ENCODE peak calls at places on chromosomes 16 and 17, in nine cellular contexts. O is left ventricle myocardium inferior, Z is aorta, X is heart left ventricle, S is esophagus squamous epithelium, H is mucosa of descending colon, K is Caco-2, M is Karpas-422, T is OCI-LY7. I is an unnamed sample.

GRCh38 chr17:34283571-34283970 is 2.0 kb upstream of the CCL11 start:
- DNase-seq in Z (no peak), T (no peak), H (no peak), X (no peak), M (no peak), S (no peak), O (no peak), K (no peak), I (no peak)

GRCh38 chr17:57294075-57294474 is 37.8 kb downstream of the MSI2 start:
- DNase-seq in X (no peak), S (no peak), Z (no peak), T (no peak), O (no peak), K (no peak), H (no peak), M (no peak), I (no peak)

GRCh38 chr16:5523794-5524193 is 426.2 kb upstream of the EEF2KMT start:
- DNase-seq in T (no peak), K (no peak), H (no peak), Z (no peak), M (no peak), X (no peak), O (no peak), S (no peak), I (no peak)

GRCh38 chr17:75268931-75269330 is 2.1 kb downstream of the MIF4GD start:
- DNase-seq in O (no peak), K (no peak), Z (no peak), X (no peak), H (no peak), S (no peak), T (no peak), M (peak; percentile 46), I (no peak)

GRCh38 chr17:50785942-50786570 is 18.7 kb upstream of the ANKRD40CL start:
- DNase-seq in Z (no peak), T (no peak), O (no peak), S (no peak), H (peak; percentile 40), X (no peak), K (no peak), M (no peak), I (no peak)

GRCh38 chr17:76493505-76494167 is 7.6 kb downstream of the RHBDF2 start:
- DNase-seq in Z (no peak), T (peak; percentile 52), K (no peak), M (no peak), X (no peak), H (no peak), O (no peak), S (no peak), I (no peak)

GRCh38 chr16:12900599-12901203 is 697 bp upstream of the SHISA9 start:
- DNase-seq in Z (no peak), H (no peak), K (no peak), M (no peak), O (no peak), X (no peak), S (no peak), T (no peak), I (no peak)

GRCh38 chr16:66996324-66996982 is 8.1 kb downstream of the CES4A start:
- DNase-seq in X (no peak), S (no peak), Z (peak; percentile 58), K (no peak), M (no peak), T (no peak), O (peak; percentile 29), H (no peak), I (peak; percentile 51)

GRCh38 chr17:20284018-20284417 is 183.3 kb downstream of the LGALS9B start:
- DNase-seq in O (no peak), T (no peak), Z (no peak), M (no peak), H (no peak), S (no peak), X (no peak), K (no peak), I (no peak)

GRCh38 chr16:86070511-86070910 is 171.5 kb downstream of the IRF8 start:
- DNase-seq in X (no peak), Z (no peak), K (no peak), O (no peak), M (no peak), H (no peak), T (no peak), S (no peak), I (no peak)

GRCh38 chr17:15123593-15124590 is 141.2 kb downstream of the PMP22 start:
- DNase-seq in M (no peak), H (no peak), O (no peak), X (no peak), K (no peak), S (no peak), T (no peak), Z (no peak), I (no peak)

GRCh38 chr17:75874323-75875181 is 3.8 kb downstream of the TRIM47 start:
- DNase-seq in T (no peak), O (no peak), H (no peak), X (no peak), K (no peak), Z (peak; percentile 44), M (no peak), S (no peak), I (no peak)

GRCh38 chr17:71378036-71378435 is 742.8 kb upstream of the SOX9 start:
- DNase-seq in M (no peak), O (no peak), T (no peak), H (no peak), K (no peak), S (no peak), X (no peak), Z (no peak), I (no peak)

GRCh38 chr16:29126621-29127020 is 141.8 kb downstream of the LAT start:
- DNase-seq in M (no peak), Z (no peak), X (no peak), T (no peak), S (no peak), K (no peak), O (no peak), H (no peak), I (no peak)

GRCh38 chr17:78305801-78306200 is 54.1 kb downstream of the SOCS3 start:
- DNase-seq in K (no peak), S (no peak), M (peak; percentile 36), Z (no peak), H (no peak), X (no peak), T (no peak), O (no peak), I (no peak)

GRCh38 chr17:80612997-80613731 is 68.5 kb downstream of the RPTOR start:
- DNase-seq in X (no peak), K (no peak), H (no peak), Z (no peak), S (no peak), T (peak; percentile 58), O (no peak), M (no peak), I (no peak)

GRCh38 chr17:82787081-82787848 is 35.4 kb downstream of the TBCD start:
- DNase-seq in H (no peak), X (no peak), Z (no peak), S (no peak), M (no peak), T (peak; percentile 97), O (no peak), K (no peak), I (peak; percentile 69)

GRCh38 chr16:52825882-52826281 is 226.8 kb downstream of the CHD9NB start:
- DNase-seq in X (no peak), H (no peak), T (no peak), Z (no peak), S (no peak), K (no peak), O (no peak), M (no peak), I (no peak)

GRCh38 chr16:72677662-72678447 is 370.1 kb downstream of the ZFHX3 start:
- DNase-seq in T (no peak), H (peak; percentile 85), Z (no peak), M (no peak), X (no peak), O (no peak), S (no peak), K (peak; percentile 46), I (no peak)

GRCh38 chr17:4900231-4901107 is 1.1 kb downstream of the C17orf107 start:
- DNase-seq in O (no peak), Z (no peak), X (no peak), K (no peak), S (no peak), H (peak; percentile 21), M (no peak), T (peak; percentile 14), I (no peak)
- H3K4me1 ChIP-seq in O (peaks cover 44% of the 10 kb centered on the region), Z (no peaks in the 10 kb centered on the region), X (no peaks in the 10 kb centered on the region), K (peaks cover 3% of the 10 kb centered on the region), S (peaks cover 53% of the 10 kb centered on the region), H (peaks cover 40% of the 10 kb centered on the region), M (peaks cover 8% of the 10 kb centered on the region), T (peaks cover 9% of the 10 kb centered on the region), I (peaks cover 3% of the 10 kb centered on the region)

GRCh38 chr16:51149721-51150158 is 1.3 kb downstream of the SALL1 start:
- DNase-seq in Z (no peak), M (no peak), K (no peak), H (no peak), X (no peak), S (no peak), T (no peak), O (no peak), I (no peak)

GRCh38 chr16:51150159-51150893 is 744 bp downstream of the SALL1 start:
- DNase-seq in T (no peak), O (no peak), M (no peak), X (no peak), K (no peak), S (no peak), Z (no peak), H (no peak), I (no peak)

GRCh38 chr16:51149251-51149661 is 1.8 kb downstream of the SALL1 start:
- DNase-seq in T (no peak), S (no peak), O (no peak), H (no peak), M (no peak), K (no peak), Z (no peak), X (no peak), I (no peak)

GRCh38 chr16:51147776-51148673 is 3.0 kb downstream of the SALL1 start:
- DNase-seq in S (no peak), T (no peak), X (no peak), O (no peak), Z (no peak), H (no peak), M (no peak), K (no peak), I (no peak)

GRCh38 chr16:51148674-51149228 is 2.3 kb downstream of the SALL1 start:
- DNase-seq in S (no peak), X (no peak), T (no peak), O (no peak), Z (no peak), H (no peak), K (no peak), M (no peak), I (no peak)
- H3K4me1 ChIP-seq in S (peaks cover 41% of the 10 kb centered on the region), X (no peaks in the 10 kb centered on the region), T (no peaks in the 10 kb centered on the region), O (peaks cover 39% of the 10 kb centered on the region), Z (no peaks in the 10 kb centered on the region), H (no peaks in the 10 kb centered on the region), K (no peaks in the 10 kb centered on the region), M (no peaks in the 10 kb centered on the region), I (peaks cover 5% of the 10 kb centered on the region)

GRCh38 chr16:19507882-19508281 is 14.0 kb downstream of the GDE1 start:
- DNase-seq in T (no peak), K (no peak), H (no peak), X (no peak), O (no peak), S (no peak), M (peak; percentile 35), Z (no peak), I (no peak)
- H3K4me1 ChIP-seq in T (no peaks in the 10 kb centered on the region), K (peaks cover 4% of the 10 kb centered on the region), H (no peaks in the 10 kb centered on the region), X (no peaks in the 10 kb centered on the region), O (peaks cover 9% of the 10 kb centered on the region), S (no peaks in the 10 kb centered on the region), M (no peaks in the 10 kb centered on the region), Z (no peaks in the 10 kb centered on the region), I (no peaks in the 10 kb centered on the region)

GRCh38 chr17:38898291-38898679 is 27.1 kb upstream of the LASP1NB start:
- DNase-seq in Z (no peak), X (no peak), M (no peak), T (peak; percentile 38), K (no peak), S (no peak), O (no peak), H (peak; percentile 62), I (no peak)
- H3K4me1 ChIP-seq in Z (peaks cover 5% of the 10 kb centered on the region), X (peaks cover 25% of the 10 kb centered on the region), M (peaks cover 10% of the 10 kb centered on the region), T (peaks cover 37% of the 10 kb centered on the region), K (peaks cover 22% of the 10 kb centered on the region), S (peaks cover 86% of the 10 kb centered on the region), O (peaks cover 98% of the 10 kb centered on the region), H (peaks cover 44% of the 10 kb centered on the region), I (peaks cover 22% of the 10 kb centered on the region)